ENCODE peak calls at places on chromosomes 5 and 9, in four cellular contexts. One of them, this sample, is unnamed.

GRCh38 chr5:31854181-31854624 is 215.3 kb downstream of the PDZD2 start:
- DNase-seq in GM23338: peak; percentile 86
- DNase-seq in lower lobe of right lung: peak; percentile 55
- DNase-seq in esophagus squamous epithelium: no peak
- DNase-seq in this sample: peak; percentile 72

GRCh38 chr5:4156153-4156552 is 560.5 kb downstream of the IRX1 start:
- DNase-seq in lower lobe of right lung: no peak
- DNase-seq in GM23338: no peak
- DNase-seq in esophagus squamous epithelium: no peak
- DNase-seq in this sample: no peak

GRCh38 chr5:50564079-50564478 is 102.4 kb upstream of the PARP8 start:
- DNase-seq in GM23338: no peak
- DNase-seq in lower lobe of right lung: no peak
- DNase-seq in esophagus squamous epithelium: no peak
- DNase-seq in this sample: no peak

GRCh38 chr9:5375091-5375490 is 35.4 kb upstream of the RLN1 start:
- DNase-seq in esophagus squamous epithelium: no peak
- DNase-seq in lower lobe of right lung: no peak
- DNase-seq in GM23338: peak; percentile 4
- DNase-seq in this sample: no peak

GRCh38 chr9:14347408-14348224 is 33.7 kb upstream of the NFIB start:
- DNase-seq in lower lobe of right lung: no peak
- DNase-seq in esophagus squamous epithelium: no peak
- DNase-seq in GM23338: peak; percentile 76
- DNase-seq in this sample: peak; percentile 77

GRCh38 chr9:82273121-82273520 is 284.5 kb downstream of the SPATA31D1 start:
- DNase-seq in lower lobe of right lung: no peak
- DNase-seq in GM23338: no peak
- DNase-seq in esophagus squamous epithelium: no peak
- DNase-seq in this sample: no peak

GRCh38 chr9:30997291-30997690 is 1387.2 kb upstream of the ACO1 start:
- DNase-seq in GM23338: no peak
- DNase-seq in lower lobe of right lung: no peak
- DNase-seq in esophagus squamous epithelium: no peak
- DNase-seq in this sample: no peak

GRCh38 chr9:23822331-23823169 is 3.5 kb downstream of the ELAVL2 start:
- DNase-seq in GM23338: peak; percentile 76
- DNase-seq in esophagus squamous epithelium: no peak
- DNase-seq in lower lobe of right lung: no peak
- DNase-seq in this sample: peak; percentile 72

GRCh38 chr5:42888771-42889170 is 77.1 kb upstream of the SELENOP start:
- DNase-seq in GM23338: no peak
- DNase-seq in lower lobe of right lung: no peak
- DNase-seq in esophagus squamous epithelium: no peak
- DNase-seq in this sample: no peak

GRCh38 chr9:35406183-35406959 is 83.5 kb upstream of the RUSC2 start:
- DNase-seq in esophagus squamous epithelium: no peak
- DNase-seq in lower lobe of right lung: peak; percentile 73
- DNase-seq in GM23338: peak; percentile 98
- DNase-seq in this sample: peak; percentile 94

GRCh38 chr5:162573758-162574157 is 506.2 kb downstream of the GABRG2 start:
- DNase-seq in lower lobe of right lung: no peak
- DNase-seq in GM23338: no peak
- DNase-seq in esophagus squamous epithelium: no peak
- DNase-seq in this sample: no peak

GRCh38 chr9:112198646-112199045 is 23.5 kb upstream of the SUSD1 start:
- DNase-seq in esophagus squamous epithelium: no peak
- DNase-seq in GM23338: no peak
- DNase-seq in lower lobe of right lung: no peak
- DNase-seq in this sample: no peak

GRCh38 chr5:124743534-124744169 is 2.8 kb downstream of the ZNF608 start:
- DNase-seq in GM23338: no peak
- DNase-seq in lower lobe of right lung: no peak
- DNase-seq in esophagus squamous epithelium: no peak
- DNase-seq in this sample: no peak

GRCh38 chr5:80093796-80094195 is 58.6 kb downstream of the THBS4 start:
- DNase-seq in esophagus squamous epithelium: no peak
- DNase-seq in lower lobe of right lung: no peak
- DNase-seq in GM23338: peak; percentile 54
- DNase-seq in this sample: peak; percentile 38

GRCh38 chr5:67211926-67212325 is 15.3 kb upstream of the CD180 start:
- DNase-seq in esophagus squamous epithelium: no peak
- DNase-seq in lower lobe of right lung: no peak
- DNase-seq in GM23338: no peak
- DNase-seq in this sample: no peak

GRCh38 chr9:127185181-127185580 is 62.7 kb upstream of the ANGPTL2 start:
- DNase-seq in lower lobe of right lung: no peak
- DNase-seq in esophagus squamous epithelium: no peak
- DNase-seq in GM23338: no peak
- DNase-seq in this sample: no peak

GRCh38 chr9:93303258-93303771 is 119.4 kb downstream of the WNK2 start:
- DNase-seq in esophagus squamous epithelium: no peak
- DNase-seq in GM23338: no peak
- DNase-seq in lower lobe of right lung: no peak
- DNase-seq in this sample: peak; percentile 39

GRCh38 chr5:84724683-84725082 is 340.0 kb upstream of the EDIL3 start:
- DNase-seq in GM23338: no peak
- DNase-seq in esophagus squamous epithelium: no peak
- DNase-seq in lower lobe of right lung: no peak
- DNase-seq in this sample: no peak

GRCh38 chr5:92544042-92544441 is 1037.0 kb downstream of the NR2F1-AS1 start:
- DNase-seq in lower lobe of right lung: no peak
- DNase-seq in esophagus squamous epithelium: no peak
- DNase-seq in GM23338: no peak
- DNase-seq in this sample: no peak

GRCh38 chr9:131277673-131278420 is 1.5 kb upstream of the FAM78A start:
- DNase-seq in esophagus squamous epithelium: no peak
- DNase-seq in lower lobe of right lung: peak; percentile 80
- DNase-seq in GM23338: peak; percentile 96
- DNase-seq in this sample: peak; percentile 99

GRCh38 chr5:72138943-72139467 is 31.7 kb downstream of the MAP1B start:
- DNase-seq in esophagus squamous epithelium: no peak
- DNase-seq in lower lobe of right lung: no peak
- DNase-seq in GM23338: no peak
- DNase-seq in this sample: no peak

GRCh38 chr5:133906303-133906702 is 62.1 kb downstream of the C5orf15 start:
- DNase-seq in lower lobe of right lung: no peak
- DNase-seq in GM23338: no peak
- DNase-seq in esophagus squamous epithelium: no peak
- DNase-seq in this sample: no peak

GRCh38 chr9:71446499-71447411 is 321.6 kb downstream of the CEMIP2 start:
- DNase-seq in GM23338: peak; percentile 97
- DNase-seq in lower lobe of right lung: peak; percentile 49
- DNase-seq in esophagus squamous epithelium: no peak
- DNase-seq in this sample: peak; percentile 83

GRCh38 chr5:62093981-62094380 is 212.0 kb upstream of the KIF2A start:
- DNase-seq in GM23338: peak; percentile 7
- DNase-seq in lower lobe of right lung: no peak
- DNase-seq in esophagus squamous epithelium: no peak
- DNase-seq in this sample: peak; percentile 14

GRCh38 chr5:1479581-1480188 is 34.4 kb upstream of the SLC6A3 start:
- DNase-seq in lower lobe of right lung: peak; percentile 65
- DNase-seq in GM23338: peak; percentile 65
- DNase-seq in esophagus squamous epithelium: no peak
- DNase-seq in this sample: peak; percentile 96

GRCh38 chr5:111762895-111763294 is 5.9 kb upstream of the NREP start:
- DNase-seq in GM23338: no peak
- DNase-seq in lower lobe of right lung: no peak
- DNase-seq in esophagus squamous epithelium: no peak
- DNase-seq in this sample: no peak

GRCh38 chr9:110748251-110748893 is 79.8 kb downstream of the MUSK start:
- DNase-seq in GM23338: no peak
- DNase-seq in lower lobe of right lung: no peak
- DNase-seq in esophagus squamous epithelium: no peak
- DNase-seq in this sample: no peak

GRCh38 chr5:174145821-174146220 is 100.3 kb downstream of the NSG2 start:
- DNase-seq in lower lobe of right lung: no peak
- DNase-seq in esophagus squamous epithelium: no peak
- DNase-seq in GM23338: peak; percentile 70
- DNase-seq in this sample: peak; percentile 51

GRCh38 chr9:23557691-23558090 is 268.3 kb downstream of the ELAVL2 start:
- DNase-seq in lower lobe of right lung: no peak
- DNase-seq in esophagus squamous epithelium: no peak
- DNase-seq in GM23338: no peak
- DNase-seq in this sample: no peak

GRCh38 chr5:168106008-168106761 is 185.3 kb upstream of the WWC1 start:
- DNase-seq in lower lobe of right lung: no peak
- DNase-seq in esophagus squamous epithelium: no peak
- DNase-seq in GM23338: no peak
- DNase-seq in this sample: no peak

GRCh38 chr9:34623386-34624235 is 3.3 kb upstream of the DCTN3 start:
- DNase-seq in lower lobe of right lung: no peak
- DNase-seq in esophagus squamous epithelium: no peak
- DNase-seq in GM23338: peak; percentile 50
- DNase-seq in this sample: peak; percentile 68

GRCh38 chr5:164345173-164345572 is 839.8 kb downstream of the MAT2B start:
- DNase-seq in esophagus squamous epithelium: no peak
- DNase-seq in GM23338: no peak
- DNase-seq in lower lobe of right lung: no peak
- DNase-seq in this sample: no peak

GRCh38 chr5:38636626-38637025 is 80.2 kb upstream of the LIFR start:
- DNase-seq in lower lobe of right lung: peak; percentile 56
- DNase-seq in esophagus squamous epithelium: no peak
- DNase-seq in GM23338: no peak
- DNase-seq in this sample: no peak

GRCh38 chr5:38638656-38639055 is 82.2 kb upstream of the LIFR start:
- DNase-seq in lower lobe of right lung: no peak
- DNase-seq in esophagus squamous epithelium: no peak
- DNase-seq in GM23338: no peak
- DNase-seq in this sample: no peak

GRCh38 chr5:38640012-38640395 is 83.6 kb upstream of the LIFR start:
- DNase-seq in lower lobe of right lung: no peak
- DNase-seq in GM23338: no peak
- DNase-seq in esophagus squamous epithelium: no peak
- DNase-seq in this sample: no peak

GRCh38 chr5:38641003-38641402 is 84.6 kb upstream of the LIFR start:
- DNase-seq in esophagus squamous epithelium: no peak
- DNase-seq in lower lobe of right lung: no peak
- DNase-seq in GM23338: no peak
- DNase-seq in this sample: no peak

DNA sequence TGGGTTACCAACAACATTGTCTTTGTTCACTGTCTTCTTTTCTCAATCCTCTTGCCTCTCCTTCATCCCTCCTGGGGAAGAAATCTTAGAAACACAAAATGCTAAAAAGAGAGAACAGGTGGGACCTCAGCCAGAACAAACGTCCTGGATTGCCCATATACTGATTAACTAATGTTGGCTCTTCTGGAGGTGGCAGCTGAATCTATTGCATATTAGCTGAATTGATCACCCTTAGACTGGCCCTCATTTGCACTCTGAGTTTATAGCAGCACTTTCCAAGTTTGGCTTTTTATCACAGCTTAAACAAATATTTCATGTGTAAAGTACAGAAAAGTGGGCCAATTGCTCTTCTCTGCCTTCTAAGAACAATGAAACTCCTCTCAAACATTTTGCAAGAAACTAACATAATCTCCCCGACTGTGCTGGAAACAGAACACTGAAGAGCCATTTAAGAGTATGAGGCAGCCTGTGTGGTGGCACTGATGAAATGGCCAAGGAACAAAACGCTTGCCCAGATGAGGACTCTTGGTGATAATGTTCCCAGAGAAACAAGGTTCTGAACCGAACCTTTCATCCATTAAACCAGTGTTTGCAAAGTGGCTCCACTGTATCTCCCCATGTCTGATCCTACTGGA is 83.0 kb upstream of the LIFR start:
- DNase-seq in lower lobe of right lung: no peak
- DNase-seq in GM23338: no peak
- DNase-seq in esophagus squamous epithelium: no peak
- DNase-seq in this sample: no peak
- H3K27me3 ChIP-seq in lower lobe of right lung: no peaks in the 10 kb centered on the region
- H3K27me3 ChIP-seq in GM23338: no peaks in the 10 kb centered on the region
- H3K27me3 ChIP-seq in esophagus squamous epithelium: no peaks in the 10 kb centered on the region
- H3K27me3 ChIP-seq in this sample: no peaks in the 10 kb centered on the region

GRCh38 chr5:59766394-59766793 is 127.1 kb downstream of the PDE4D start:
- DNase-seq in GM23338: no peak
- DNase-seq in lower lobe of right lung: peak; percentile 47
- DNase-seq in esophagus squamous epithelium: no peak
- DNase-seq in this sample: no peak
- H3K4me3 ChIP-seq in GM23338: no peak overlapping the region
- H3K4me3 ChIP-seq in lower lobe of right lung: peak overlapping the region; percentile 13
- H3K4me3 ChIP-seq in esophagus squamous epithelium: peak overlapping the region; percentile 64
- H3K4me3 ChIP-seq in this sample: no peak overlapping the region

GRCh38 chr5:179180061-179180460 is 119.9 kb downstream of the ZNF354C start:
- DNase-seq in GM23338: no peak
- DNase-seq in lower lobe of right lung: peak; percentile 14
- DNase-seq in esophagus squamous epithelium: no peak
- DNase-seq in this sample: no peak

GRCh38 chr5:179176166-179176565 is 116.0 kb downstream of the ZNF354C start:
- DNase-seq in esophagus squamous epithelium: no peak
- DNase-seq in GM23338: no peak
- DNase-seq in lower lobe of right lung: peak; percentile 20
- DNase-seq in this sample: no peak

GRCh38 chr5:179180921-179181645 is 120.9 kb downstream of the ZNF354C start:
- DNase-seq in lower lobe of right lung: peak; percentile 20
- DNase-seq in GM23338: no peak
- DNase-seq in esophagus squamous epithelium: no peak
- DNase-seq in this sample: no peak

GRCh38 chr5:179178016-179178575 is 117.9 kb downstream of the ZNF354C start:
- DNase-seq in esophagus squamous epithelium: no peak
- DNase-seq in lower lobe of right lung: peak; percentile 37
- DNase-seq in GM23338: no peak
- DNase-seq in this sample: no peak

GRCh38 chr5:179176571-179177230 is 116.5 kb downstream of the ZNF354C start:
- DNase-seq in esophagus squamous epithelium: no peak
- DNase-seq in lower lobe of right lung: peak; percentile 24
- DNase-seq in GM23338: no peak
- DNase-seq in this sample: no peak
- H3K27me3 ChIP-seq in esophagus squamous epithelium: no peaks in the 10 kb centered on the region
- H3K27me3 ChIP-seq in lower lobe of right lung: peaks cover 4% of the 10 kb centered on the region
- H3K27me3 ChIP-seq in GM23338: no peaks in the 10 kb centered on the region
- H3K27me3 ChIP-seq in this sample: no peaks in the 10 kb centered on the region

DNA sequence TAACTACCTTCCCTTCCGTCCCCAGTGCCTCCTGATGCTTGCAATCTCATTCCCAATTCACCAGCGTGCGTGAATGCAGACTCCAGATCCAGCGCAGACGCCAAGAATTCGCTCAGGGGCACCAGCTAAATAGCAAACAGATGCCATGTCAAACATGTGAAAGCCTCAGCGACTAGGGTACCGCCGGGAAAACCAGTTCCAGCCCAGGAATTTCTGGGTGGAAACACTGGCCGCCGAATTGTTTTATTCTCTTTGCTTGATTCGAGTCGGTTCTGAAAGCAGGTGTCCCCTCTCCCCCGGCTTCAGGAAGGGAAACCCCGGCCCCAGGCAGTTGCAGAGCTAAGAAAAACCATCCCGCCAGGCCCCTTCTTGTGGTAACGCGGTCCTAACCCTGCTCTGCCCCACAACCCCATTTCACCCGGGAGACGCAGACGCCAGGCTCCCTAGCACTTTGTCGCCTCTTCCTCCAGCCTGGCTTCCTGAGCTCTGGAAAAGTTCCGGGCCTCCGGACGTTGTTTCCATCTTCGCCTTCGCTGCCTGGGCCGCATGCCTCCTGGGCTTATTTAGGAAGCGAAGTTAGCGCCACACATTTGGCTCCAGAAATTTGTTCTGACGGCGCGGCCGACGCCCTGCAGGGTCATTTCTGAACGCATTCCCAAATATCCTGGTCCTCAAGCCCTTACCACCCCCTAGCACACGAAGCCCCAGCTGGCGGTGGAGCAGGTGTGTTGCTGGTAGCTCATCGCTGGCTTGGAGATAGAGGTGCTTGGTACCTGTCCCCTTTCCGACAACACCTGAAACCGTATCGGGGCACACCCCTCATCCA is 649 bp upstream of the LVRN start:
- DNase-seq in lower lobe of right lung: no peak
- DNase-seq in esophagus squamous epithelium: no peak
- DNase-seq in GM23338: peak; percentile 75
- DNase-seq in this sample: peak; percentile 40
- H3K4me3 ChIP-seq in lower lobe of right lung: no peak overlapping the region
- H3K4me3 ChIP-seq in esophagus squamous epithelium: peak overlapping the region; percentile 43
- H3K4me3 ChIP-seq in GM23338: peak overlapping the region; percentile 76
- H3K4me3 ChIP-seq in this sample: peak overlapping the region; percentile 34